ENCODE peak calls at places on chromosomes 16 and 17, in six cellular contexts. One of them, this sample, is unnamed.

GRCh38 chr17:40646791-40647548 is 648 bp downstream of the SMARCE1 start:
- DNase-seq in pancreas: no peak
- DNase-seq in T-helper 1 cell: peak; percentile 18
- DNase-seq in retina: peak; percentile 28
- DNase-seq in sigmoid colon: no peak
- DNase-seq in T47D: no peak
- DNase-seq in this sample: no peak

GRCh38 chr17:9566067-9566466 is 9.6 kb downstream of the STX8 start:
- DNase-seq in pancreas: no peak
- DNase-seq in T-helper 1 cell: no peak
- DNase-seq in retina: no peak
- DNase-seq in sigmoid colon: no peak
- DNase-seq in T47D: no peak
- DNase-seq in this sample: no peak

GRCh38 chr17:80688994-80689635 is 144.5 kb downstream of the RPTOR start:
- DNase-seq in pancreas: no peak
- DNase-seq in T-helper 1 cell: no peak
- DNase-seq in retina: peak; percentile 52
- DNase-seq in sigmoid colon: no peak
- DNase-seq in T47D: no peak
- DNase-seq in this sample: no peak

GRCh38 chr17:45341389-45342158 is 24.8 kb upstream of the MAP3K14 start:
- DNase-seq in pancreas: no peak
- DNase-seq in T-helper 1 cell: no peak
- DNase-seq in retina: peak; percentile 27
- DNase-seq in sigmoid colon: peak; percentile 68
- DNase-seq in T47D: peak; percentile 85
- DNase-seq in this sample: no peak

GRCh38 chr16:57600048-57600835 is 28.2 kb upstream of the ADGRG1 start:
- DNase-seq in pancreas: peak; percentile 75
- DNase-seq in T-helper 1 cell: no peak
- DNase-seq in retina: peak; percentile 69
- DNase-seq in sigmoid colon: peak; percentile 62
- DNase-seq in T47D: peak; percentile 65
- DNase-seq in this sample: no peak

GRCh38 chr17:57645950-57646686 is 99.0 kb downstream of the CCDC182 start:
- DNase-seq in pancreas: no peak
- DNase-seq in T-helper 1 cell: no peak
- DNase-seq in retina: no peak
- DNase-seq in sigmoid colon: no peak
- DNase-seq in T47D: no peak
- DNase-seq in this sample: no peak

GRCh38 chr17:80060629-80061028 is 24.2 kb downstream of the CCDC40 start:
- DNase-seq in pancreas: no peak
- DNase-seq in T-helper 1 cell: no peak
- DNase-seq in retina: no peak
- DNase-seq in sigmoid colon: no peak
- DNase-seq in T47D: no peak
- DNase-seq in this sample: no peak

GRCh38 chr17:76150712-76151622 is 9.9 kb upstream of the FOXJ1 start:
- DNase-seq in pancreas: no peak
- DNase-seq in T-helper 1 cell: no peak
- DNase-seq in retina: no peak
- DNase-seq in sigmoid colon: no peak
- DNase-seq in T47D: no peak
- DNase-seq in this sample: no peak

GRCh38 chr16:28212532-28212873 is 738 bp upstream of the XPO6 start:
- DNase-seq in pancreas: peak; percentile 5
- DNase-seq in T-helper 1 cell: no peak
- DNase-seq in retina: no peak
- DNase-seq in sigmoid colon: no peak
- DNase-seq in T47D: no peak
- DNase-seq in this sample: no peak

GRCh38 chr16:17590711-17591654 is 120.2 kb upstream of the XYLT1 start:
- DNase-seq in pancreas: no peak
- DNase-seq in T-helper 1 cell: peak; percentile 7
- DNase-seq in retina: no peak
- DNase-seq in sigmoid colon: no peak
- DNase-seq in T47D: no peak
- DNase-seq in this sample: peak; percentile 21

GRCh38 chr16:87560428-87561199 is 41.7 kb upstream of the JPH3 start:
- DNase-seq in pancreas: no peak
- DNase-seq in T-helper 1 cell: no peak
- DNase-seq in retina: no peak
- DNase-seq in sigmoid colon: no peak
- DNase-seq in T47D: peak; percentile 100
- DNase-seq in this sample: no peak

GRCh38 chr16:4379001-4379688 is 7.5 kb downstream of the VASN start:
- DNase-seq in pancreas: no peak
- DNase-seq in T-helper 1 cell: no peak
- DNase-seq in retina: no peak
- DNase-seq in sigmoid colon: no peak
- DNase-seq in T47D: no peak
- DNase-seq in this sample: no peak

GRCh38 chr17:77404812-77405581 is 264.2 kb downstream of the SEC14L1 start:
- DNase-seq in pancreas: no peak
- DNase-seq in T-helper 1 cell: peak; percentile 67
- DNase-seq in retina: no peak
- DNase-seq in sigmoid colon: no peak
- DNase-seq in T47D: no peak
- DNase-seq in this sample: peak; percentile 71

GRCh38 chr16:57356547-57356946 is 2.0 kb upstream of the CCL22 start:
- DNase-seq in pancreas: no peak
- DNase-seq in T-helper 1 cell: no peak
- DNase-seq in retina: no peak
- DNase-seq in sigmoid colon: no peak
- DNase-seq in T47D: no peak
- DNase-seq in this sample: no peak

GRCh38 chr17:78675836-78676235 is 98.6 kb upstream of the DNAH17 start:
- DNase-seq in pancreas: no peak
- DNase-seq in T-helper 1 cell: no peak
- DNase-seq in retina: no peak
- DNase-seq in sigmoid colon: no peak
- DNase-seq in T47D: no peak
- DNase-seq in this sample: no peak

GRCh38 chr16:8576141-8577004 is 13.9 kb downstream of the TMEM114 start:
- DNase-seq in pancreas: no peak
- DNase-seq in T-helper 1 cell: no peak
- DNase-seq in retina: no peak
- DNase-seq in sigmoid colon: no peak
- DNase-seq in T47D: no peak
- DNase-seq in this sample: no peak

GRCh38 chr17:65177901-65178300 is 40.7 kb downstream of the RGS9 start:
- DNase-seq in pancreas: no peak
- DNase-seq in T-helper 1 cell: no peak
- DNase-seq in retina: no peak
- DNase-seq in sigmoid colon: no peak
- DNase-seq in T47D: no peak
- DNase-seq in this sample: no peak

GRCh38 chr17:48721009-48721402 is 1.3 kb downstream of the PRAC1 start:
- DNase-seq in pancreas: no peak
- DNase-seq in T-helper 1 cell: no peak
- DNase-seq in retina: no peak
- DNase-seq in sigmoid colon: peak; percentile 22
- DNase-seq in T47D: no peak
- DNase-seq in this sample: no peak

GRCh38 chr16:30604316-30604947 is 5.8 kb downstream of the ZNF689 start:
- DNase-seq in pancreas: no peak
- DNase-seq in T-helper 1 cell: no peak
- DNase-seq in retina: no peak
- DNase-seq in sigmoid colon: no peak
- DNase-seq in T47D: no peak
- DNase-seq in this sample: no peak

GRCh38 chr17:61461967-61462733 is 9.9 kb downstream of the TBX4 start:
- DNase-seq in pancreas: no peak
- DNase-seq in T-helper 1 cell: no peak
- DNase-seq in retina: peak; percentile 74
- DNase-seq in sigmoid colon: peak; percentile 56
- DNase-seq in T47D: no peak
- DNase-seq in this sample: no peak

GRCh38 chr16:53605356-53605755 is 98.3 kb downstream of the RPGRIP1L start:
- DNase-seq in pancreas: no peak
- DNase-seq in T-helper 1 cell: no peak
- DNase-seq in retina: no peak
- DNase-seq in sigmoid colon: no peak
- DNase-seq in T47D: no peak
- DNase-seq in this sample: no peak

GRCh38 chr16:1983053-1983543 is 895 bp upstream of the GFER start:
- DNase-seq in pancreas: no peak
- DNase-seq in T-helper 1 cell: no peak
- DNase-seq in retina: no peak
- DNase-seq in sigmoid colon: no peak
- DNase-seq in T47D: no peak
- DNase-seq in this sample: no peak

GRCh38 chr17:56597495-56597990 is 4.0 kb downstream of the NOG start:
- DNase-seq in pancreas: no peak
- DNase-seq in T-helper 1 cell: no peak
- DNase-seq in retina: peak; percentile 64
- DNase-seq in sigmoid colon: no peak
- DNase-seq in T47D: no peak
- DNase-seq in this sample: no peak